ENCODE peak calls at places on chromosomes 2 and 18, in six cellular contexts. Z is Kasumi-1, N is C1 segment of cervical spinal cord, J is anterior cingulate cortex, V is left lobe of liver, K is left colon. Y is an unnamed sample.
A peak's percentile ranks its signal among the peaks of the same experiment; 100 is the strongest.

GRCh38 chr2:8607591-8607990 is 74.3 kb upstream of the ID2 start:
- DNase-seq in N (no peak), K (no peak), V (no peak), Z (no peak), J (no peak), Y (no peak)

GRCh38 chr2:207128867-207129266 is 36.9 kb downstream of the KLF7 start:
- DNase-seq in J (no peak), Z (no peak), N (no peak), V (no peak), K (no peak), Y (no peak)

GRCh38 chr2:144099746-144100438 is 420.0 kb downstream of the ZEB2 start:
- DNase-seq in J (no peak), N (no peak), V (no peak), Z (no peak), K (no peak), Y (no peak)

GRCh38 chr2:239467956-239468490 is 67.2 kb upstream of the HDAC4 start:
- DNase-seq in Z (no peak), N (no peak), V (peak; percentile 34), K (no peak), J (no peak), Y (no peak)

GRCh38 chr2:205806126-205806905 is 124.0 kb downstream of the NRP2 start:
- DNase-seq in V (peak; percentile 80), N (no peak), Z (no peak), K (peak; percentile 42), J (no peak), Y (no peak)

GRCh38 chr18:46260879-46261143 is 156.6 kb downstream of the HAUS1 start:
- DNase-seq in N (no peak), K (no peak), J (no peak), Z (no peak), V (no peak), Y (no peak)

GRCh38 chr18:21080576-21080975 is 31.0 kb downstream of the ROCK1 start:
- DNase-seq in Z (no peak), J (no peak), V (no peak), N (no peak), K (no peak), Y (no peak)

GRCh38 chr2:189304360-189304759 is 124.8 kb upstream of the COL5A2 start:
- DNase-seq in N (no peak), J (no peak), K (no peak), Z (no peak), V (no peak), Y (no peak)

GRCh38 chr2:217934321-217935131 is 68.3 kb downstream of the TNS1 start:
- DNase-seq in K (peak; percentile 72), N (peak; percentile 17), V (no peak), J (peak; percentile 15), Z (peak; percentile 71), Y (no peak)

GRCh38 chr2:24245986-24246779 is 71.3 kb downstream of the FAM228A start:
- DNase-seq in N (no peak), J (no peak), K (no peak), Z (no peak), V (no peak), Y (no peak)

GRCh38 chr2:881204-881918 is 69.3 kb upstream of the SNTG2 start:
- DNase-seq in K (no peak), V (no peak), Z (no peak), J (no peak), N (no peak), Y (no peak)

GRCh38 chr2:214591359-214591758 is 180.5 kb downstream of the VWC2L start:
- DNase-seq in K (no peak), V (no peak), N (no peak), Z (no peak), J (no peak), Y (no peak)

GRCh38 chr18:8816805-8817204 is 111.4 kb downstream of the MTCL1 start:
- DNase-seq in K (no peak), N (no peak), J (peak; percentile 53), V (no peak), Z (no peak), Y (no peak)

GRCh38 chr2:241859017-241859435 is 332 bp upstream of the PDCD1 start:
- DNase-seq in V (no peak), K (no peak), Z (no peak), N (no peak), J (no peak), Y (no peak)

GRCh38 chr2:51490576-51491234 is 458.8 kb upstream of the NRXN1 start:
- DNase-seq in K (no peak), N (no peak), J (no peak), V (no peak), Z (no peak), Y (no peak)

GRCh38 chr2:195477248-195477995 is 179.6 kb upstream of the SLC39A10 start:
- DNase-seq in Z (no peak), K (no peak), J (no peak), V (no peak), N (no peak), Y (no peak)

GRCh38 chr18:9321017-9321452 is 13.5 kb upstream of the TWSG1 start:
- DNase-seq in J (no peak), Z (no peak), N (no peak), V (no peak), K (no peak), Y (no peak)

GRCh38 chr2:74910245-74910644 is 48.2 kb upstream of the POLE4 start:
- DNase-seq in J (no peak), K (no peak), V (no peak), N (no peak), Z (no peak), Y (no peak)

GRCh38 chr2:240234503-240234951 is 94.1 kb upstream of the OTOS start:
- DNase-seq in N (no peak), V (no peak), Z (no peak), J (no peak), K (peak; percentile 10), Y (no peak)

GRCh38 chr2:206064077-206064476 is 21.9 kb downstream of the INO80D start:
- DNase-seq in J (no peak), Z (no peak), V (no peak), K (no peak), N (no peak), Y (no peak)

GRCh38 chr18:8744656-8745055 is 39.3 kb downstream of the MTCL1 start:
- DNase-seq in K (no peak), N (no peak), Z (no peak), J (no peak), V (no peak), Y (no peak)

GRCh38 chr2:97645112-97645699 is 656 bp upstream of the COX5B start:
- DNase-seq in N (no peak), K (no peak), V (no peak), Z (peak; percentile 66), J (no peak), Y (no peak)

GRCh38 chr2:195280024-195280423 is 377.0 kb upstream of the SLC39A10 start:
- DNase-seq in K (no peak), V (no peak), J (no peak), N (no peak), Z (no peak), Y (no peak)

GRCh38 chr18:48295586-48296311 is 113.4 kb downstream of the ZBTB7C start:
- DNase-seq in N (no peak), Z (peak; percentile 13), V (no peak), K (no peak), J (no peak), Y (peak; percentile 68)

GRCh38 chr2:74261204-74261864 is 62.9 kb downstream of the MTHFD2 start:
- DNase-seq in J (no peak), K (peak; percentile 53), Z (no peak), V (no peak), N (no peak), Y (peak; percentile 72)

GRCh38 chr2:105489168-105489878 is 90.5 kb upstream of the FHL2 start:
- DNase-seq in N (no peak), K (no peak), J (no peak), V (no peak), Z (no peak), Y (no peak)

Y was measured in ELF-1.